ENCODE peak calls at places on chromosomes 16 and 17, in ten cellular contexts. G is T-helper 9 cell; W is activated naive CD4-positive, alpha-beta T cell treated with Interleukin-2 at 50 U/mL for 16 hours; Y is epithelial cell of esophagus; Z is amniotic stem cell; X is lung microvascular endothelial cell; N is H9; U is left lung; P is BJ; V is ELF-1. H is an unnamed sample.

GRCh38 chr16:14486520-14487303 is 143.3 kb downstream of the PARN start:
- DNase-seq in G (no peak), W (no peak), Y (peak; percentile 92), Z (peak; percentile 82), X (peak; percentile 83), N (peak; percentile 49), U (no peak), P (peak; percentile 85), V (peak; percentile 89), H (peak; percentile 86)

GRCh38 chr17:80025140-80025539 is 10.5 kb downstream of the TBC1D16 start:
- DNase-seq in G (no peak), W (no peak), Y (peak; percentile 55), Z (no peak), X (no peak), N (peak; percentile 66), U (no peak), P (no peak), V (peak; percentile 92), H (no peak)

GRCh38 chr17:30021708-30022317 is 80.4 kb downstream of the EFCAB5 start:
- DNase-seq in G (peak; percentile 3), W (peak; percentile 10), Y (peak; percentile 65), Z (no peak), X (peak; percentile 73), N (no peak), U (no peak), P (no peak), V (no peak), H (peak; percentile 51)

GRCh38 chr16:12754824-12755543 is 48.7 kb downstream of the CPPED1 start:
- DNase-seq in G (no peak), W (no peak), Y (no peak), Z (no peak), X (no peak), N (no peak), U (no peak), P (no peak), V (no peak), H (no peak)

GRCh38 chr16:66720766-66721165 is 24.2 kb upstream of the CMTM4 start:
- DNase-seq in G (no peak), W (no peak), Y (no peak), Z (no peak), X (no peak), N (no peak), U (no peak), P (no peak), V (no peak), H (no peak)

GRCh38 chr16:9323170-9323569 is 231.7 kb downstream of the HAPSTR1 start:
- DNase-seq in G (no peak), W (no peak), Y (peak; percentile 11), Z (no peak), X (no peak), N (no peak), U (no peak), P (no peak), V (no peak), H (no peak)

GRCh38 chr16:49281481-49281842 is at the start of gene CBLN1:
- DNase-seq in G (no peak), W (no peak), Y (no peak), Z (no peak), X (no peak), N (no peak), U (no peak), P (no peak), V (no peak), H (no peak)

GRCh38 chr16:57039148-57039812 is 49.9 kb downstream of the NLRC5 start:
- DNase-seq in G (no peak), W (peak; percentile 16), Y (no peak), Z (no peak), X (no peak), N (no peak), U (no peak), P (peak; percentile 33), V (no peak), H (no peak)